ENCODE peak calls at places on chromosomes 5 and 9, in seven cellular contexts. Z is A549; U is activated CD8-positive, alpha-beta memory T cell treated with anti-CD3 and anti-CD28 coated beads for 1 hour; H is activated naive CD4-positive, alpha-beta T cell; D is fibroblast of mammary gland; T is T1000; O is LoVo. F is an unnamed sample.

GRCh38 chr9:68574150-68574549 is 33.5 kb upstream of the TMEM252 start:
- DNase-seq in Z (no peak), U (no peak), H (no peak), D (no peak), T (no peak), O (no peak), F (no peak)

GRCh38 chr5:142888469-142889085 is 118.4 kb downstream of the ARHGAP26 start:
- DNase-seq in Z (peak; percentile 60), U (no peak), H (no peak), D (peak; percentile 76), T (no peak), O (peak; percentile 74), F (no peak)

GRCh38 chr9:114035845-114036785 is 42.0 kb downstream of the AMBP start:
- DNase-seq in Z (no peak), U (no peak), H (no peak), D (no peak), T (no peak), O (no peak), F (no peak)

GRCh38 chr5:139696894-139697658 is 48.9 kb downstream of the CXXC5 start:
- DNase-seq in Z (no peak), U (no peak), H (no peak), D (peak; percentile 81), T (peak; percentile 71), O (no peak), F (no peak)

GRCh38 chr9:134165357-134166315 is 1.3 kb upstream of the RNU6ATAC start:
- DNase-seq in Z (no peak), U (no peak), H (no peak), D (peak; percentile 54), T (no peak), O (no peak), F (no peak)

GRCh38 chr5:135714126-135714894 is 120.2 kb upstream of the SLC25A48 start:
- DNase-seq in Z (no peak), U (no peak), H (no peak), D (peak; percentile 25), T (no peak), O (no peak), F (no peak)

GRCh38 chr9:3696368-3696767 is 170.6 kb upstream of the RFX3 start:
- DNase-seq in Z (no peak), U (no peak), H (no peak), D (no peak), T (no peak), O (no peak), F (no peak)

GRCh38 chr9:133112361-133113026 is 8.5 kb downstream of the RALGDS start:
- DNase-seq in Z (no peak), U (no peak), H (no peak), D (no peak), T (no peak), O (no peak), F (no peak)

GRCh38 chr9:136865768-136866103 is 372 bp downstream of the EDF1 start:
- DNase-seq in Z (no peak), U (no peak), H (no peak), D (no peak), T (no peak), O (no peak), F (no peak)

GRCh38 chr9:136835932-136836901 is 6.1 kb upstream of the AJM1 start:
- DNase-seq in Z (no peak), U (no peak), H (no peak), D (no peak), T (no peak), O (no peak), F (no peak)

GRCh38 chr9:121299125-121299466 is 31.1 kb downstream of the GSN start:
- DNase-seq in Z (no peak), U (no peak), H (no peak), D (no peak), T (no peak), O (no peak), F (no peak)

GRCh38 chr5:172877496-172878260 is 43.6 kb downstream of the ERGIC1 start:
- DNase-seq in Z (no peak), U (no peak), H (no peak), D (no peak), T (no peak), O (no peak), F (no peak)

GRCh38 chr9:121399883-121400607 is 30.0 kb upstream of the STOM start:
- DNase-seq in Z (peak; percentile 40), U (no peak), H (no peak), D (peak; percentile 85), T (no peak), O (peak; percentile 72), F (no peak)

GRCh38 chr5:77101298-77101697 is 14.2 kb upstream of the ZBED3 start:
- DNase-seq in Z (no peak), U (no peak), H (no peak), D (peak; percentile 85), T (peak; percentile 3), O (no peak), F (no peak)

GRCh38 chr5:1297243-1297642 is 2.4 kb upstream of the TERT start:
- DNase-seq in Z (no peak), U (no peak), H (no peak), D (no peak), T (no peak), O (no peak), F (no peak)

GRCh38 chr9:136361757-136362449 is 1.6 kb downstream of the DNLZ start:
- DNase-seq in Z (no peak), U (no peak), H (no peak), D (peak; percentile 45), T (no peak), O (no peak), F (no peak)

GRCh38 chr9:114180701-114181582 is 25.6 kb downstream of the COL27A1 start:
- DNase-seq in Z (no peak), U (no peak), H (no peak), D (no peak), T (no peak), O (no peak), F (no peak)